ENCODE peak calls at places on chromosomes 7 and 10, in eight cellular contexts. O is breast epithelium, X is fibroblast of the aortic adventitia, N is GM12878, W is astrocyte of the cerebellum, C is brain microvascular endothelial cell, L is heart left ventricle, G is kidney epithelial cell. E is an unnamed sample.

GRCh38 chr7:54995166-54995565 is 23.7 kb upstream of the EGFR start:
- DNase-seq in O (no peak), X (no peak), N (no peak), W (no peak), C (no peak), L (no peak), G (no peak), E (no peak)

GRCh38 chr10:24726626-24727025 is 2.9 kb upstream of the ARHGAP21 start:
- DNase-seq in O (no peak), X (no peak), N (no peak), W (no peak), C (no peak), L (no peak), G (no peak), E (no peak)

GRCh38 chr10:125005312-125006187 is 63.6 kb downstream of the ZRANB1 start:
- DNase-seq in O (peak; percentile 47), X (no peak), N (no peak), W (no peak), C (no peak), L (no peak), G (no peak), E (no peak)

GRCh38 chr7:130961128-130961601 is 227.2 kb upstream of the KLF14 start:
- DNase-seq in O (no peak), X (peak; percentile 84), N (peak; percentile 98), W (peak; percentile 62), C (peak; percentile 28), L (no peak), G (no peak), E (no peak)

GRCh38 chr10:82150123-82150900 is 275.3 kb downstream of the NRG3 start:
- DNase-seq in O (no peak), X (no peak), N (no peak), W (no peak), C (no peak), L (peak; percentile 29), G (no peak), E (peak; percentile 6)

GRCh38 chr7:5421626-5422323 is 1.9 kb downstream of the TNRC18 start:
- DNase-seq in O (no peak), X (peak; percentile 79), N (no peak), W (no peak), C (peak; percentile 77), L (peak; percentile 66), G (no peak), E (peak; percentile 54)

GRCh38 chr7:1843271-1843861 is 173.3 kb downstream of the ELFN1 start:
- DNase-seq in O (no peak), X (no peak), N (no peak), W (peak; percentile 19), C (no peak), L (peak; percentile 13), G (no peak), E (peak; percentile 90)

GRCh38 chr10:24097771-24098207 is 111.1 kb upstream of the KIAA1217 start:
- DNase-seq in O (no peak), X (no peak), N (no peak), W (peak; percentile 65), C (no peak), L (no peak), G (no peak), E (no peak)

GRCh38 chr7:98617051-98617959 is at the start of gene NPTX2:
- DNase-seq in O (no peak), X (peak; percentile 12), N (no peak), W (no peak), C (no peak), L (peak; percentile 48), G (no peak), E (peak; percentile 87)

GRCh38 chr10:70809726-70810125 is 6.0 kb upstream of the SGPL1 start:
- DNase-seq in O (no peak), X (no peak), N (no peak), W (no peak), C (no peak), L (no peak), G (no peak), E (no peak)

GRCh38 chr10:112953075-112953501 is 3.0 kb downstream of the TCF7L2 start:
- DNase-seq in O (no peak), X (peak; percentile 53), N (no peak), W (no peak), C (no peak), L (peak; percentile 56), G (no peak), E (peak; percentile 66)

GRCh38 chr10:70966848-70967553 is 78.6 kb upstream of the PCBD1 start:
- DNase-seq in O (no peak), X (no peak), N (no peak), W (no peak), C (no peak), L (no peak), G (no peak), E (no peak)

GRCh38 chr7:132080967-132081668 is 495.2 kb downstream of the PLXNA4 start:
- DNase-seq in O (no peak), X (peak; percentile 93), N (no peak), W (peak; percentile 88), C (no peak), L (no peak), G (no peak), E (peak; percentile 32)

GRCh38 chr7:96605045-96605716 is 104.5 kb downstream of the SEM1 start:
- DNase-seq in O (no peak), X (no peak), N (no peak), W (no peak), C (no peak), L (no peak), G (no peak), E (no peak)

GRCh38 chr7:139249179-139249822 is 18.3 kb downstream of the UBN2 start:
- DNase-seq in O (no peak), X (no peak), N (no peak), W (no peak), C (no peak), L (no peak), G (no peak), E (no peak)

GRCh38 chr10:69160809-69161225 is 19.2 kb upstream of the SUPV3L1 start:
- DNase-seq in O (no peak), X (no peak), N (no peak), W (no peak), C (peak; percentile 41), L (no peak), G (no peak), E (peak; percentile 12)

DNA sequence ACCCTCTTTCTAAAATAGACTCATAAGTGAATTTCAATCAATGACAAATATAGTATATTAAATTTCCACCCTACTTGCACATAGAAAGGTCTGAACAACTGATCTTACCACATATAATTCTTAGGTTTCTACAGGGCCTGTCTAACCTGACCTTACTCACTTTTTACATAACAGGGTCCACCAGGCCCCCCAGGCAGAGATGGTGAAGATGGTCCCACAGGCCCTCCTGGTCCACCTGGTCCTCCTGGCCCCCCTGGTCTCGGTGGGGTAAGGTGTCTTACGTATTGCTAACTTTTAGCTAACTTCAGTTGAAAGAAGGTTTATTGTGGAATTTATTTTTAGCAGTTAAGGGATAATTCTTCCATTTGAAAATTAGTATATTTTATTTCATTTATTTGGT is 5.3 kb downstream of the COL1A2 start:
- DNase-seq in O (no peak), X (peak; percentile 59), N (no peak), W (no peak), C (no peak), L (no peak), G (no peak), E (peak; percentile 8)
- H3K4me3 ChIP-seq in O (peak overlapping the region; percentile 47), X (peak overlapping the region; percentile 96), N (no peak overlapping the region), W (peak overlapping the region; percentile 22), C (peak overlapping the region; percentile 94), L (no peak overlapping the region), G (no peak overlapping the region), E (peak overlapping the region; percentile 95)

GRCh38 chr10:44030132-44030531 is 354.8 kb downstream of the CXCL12 start:
- DNase-seq in O (no peak), X (peak; percentile 5), N (no peak), W (no peak), C (no peak), L (no peak), G (no peak), E (no peak)
- TF ChIP-seq CTCF in O (no peak), X (peak; percentile 1), N (peak; percentile 78), W (no peak), C (no peak), L (no peak), G (no peak), E (no peak)

GRCh38 chr10:64519831-64520230 is 998.6 kb downstream of the REEP3 start:
- DNase-seq in O (no peak), X (no peak), N (no peak), W (no peak), C (no peak), L (no peak), G (no peak), E (no peak)
- H3K4me3 ChIP-seq in O (no peak overlapping the region), X (no peak overlapping the region), N (no peak overlapping the region), W (no peak overlapping the region), C (no peak overlapping the region), L (no peak overlapping the region), G (no peak overlapping the region), E (no peak overlapping the region)

GRCh38 chr10:48266528-48266927 is 8.0 kb downstream of the FRMPD2 start:
- DNase-seq in O (no peak), X (no peak), N (no peak), W (no peak), C (no peak), L (no peak), G (no peak), E (no peak)
- TF ChIP-seq CTCF in O (no peak), X (no peak), N (no peak), W (no peak), C (no peak), L (no peak), G (no peak), E (no peak)

GRCh38 chr10:72802291-72803118 is 91.0 kb upstream of the OIT3 start:
- DNase-seq in O (no peak), X (peak; percentile 74), N (no peak), W (peak; percentile 32), C (no peak), L (no peak), G (no peak), E (no peak)
- H3K4me3 ChIP-seq in O (no peak overlapping the region), X (peak overlapping the region; percentile 38), N (no peak overlapping the region), W (no peak overlapping the region), C (peak overlapping the region; percentile 6), L (no peak overlapping the region), G (no peak overlapping the region), E (peak overlapping the region; percentile 10)

DNA sequence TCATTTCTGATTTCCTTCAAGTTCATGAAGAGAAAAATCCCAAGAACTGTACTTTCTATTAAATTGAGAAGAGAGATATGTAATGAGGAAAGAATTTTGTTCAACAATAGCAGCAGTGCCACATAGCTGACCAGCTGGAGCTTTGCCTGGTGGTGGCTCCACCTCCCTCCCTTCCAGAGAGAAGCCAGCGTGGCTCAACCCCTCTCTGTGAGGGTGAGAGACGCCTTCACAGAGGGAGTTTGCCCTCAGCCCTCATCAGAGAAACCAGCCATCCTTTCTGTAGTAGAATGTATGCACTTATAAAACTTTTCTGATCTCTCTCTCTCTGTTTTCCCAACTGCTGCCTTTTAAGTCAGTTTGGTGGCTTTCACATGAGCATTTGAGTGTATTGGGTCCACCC is 20.5 kb upstream of the COL1A2 start:
- DNase-seq in O (no peak), X (peak; percentile 97), N (no peak), W (peak; percentile 93), C (peak; percentile 91), L (peak; percentile 80), G (no peak), E (peak; percentile 97)
- TF ChIP-seq CTCF in O (no peak), X (no peak), N (no peak), W (no peak), C (peak; percentile 30), L (no peak), G (peak; percentile 6), E (no peak)